ENCODE peak calls at places on chromosome 2, in five cellular contexts. One of them, this sample, is unnamed. For H3K4me1 and H3K27me3, the result is how much of the 10 kb centered on the place peaks cover.

GRCh38 chr2:189369566-189369965 is 71.7 kb upstream of the WDR75 start:
- DNase-seq in gastrocnemius medialis: no peak
- DNase-seq in fibroblast of lung: peak
- DNase-seq in heart right ventricle: no peak
- DNase-seq in upper lobe of right lung: no peak
- DNase-seq in this sample: no peak

GRCh38 chr2:216066255-216066654 is 15.4 kb downstream of the PECR start:
- DNase-seq in upper lobe of right lung: no peak
- DNase-seq in gastrocnemius medialis: no peak
- DNase-seq in heart right ventricle: no peak
- DNase-seq in fibroblast of lung: peak
- DNase-seq in this sample: no peak

GRCh38 chr2:45329045-45329677 is 281.9 kb downstream of the SRBD1 start:
- DNase-seq in heart right ventricle: no peak
- DNase-seq in fibroblast of lung: peak
- DNase-seq in gastrocnemius medialis: no peak
- DNase-seq in upper lobe of right lung: no peak
- DNase-seq in this sample: no peak

GRCh38 chr2:25078171-25079049 is 36.5 kb downstream of the EFR3B start:
- DNase-seq in upper lobe of right lung: no peak
- DNase-seq in fibroblast of lung: peak
- DNase-seq in heart right ventricle: no peak
- DNase-seq in gastrocnemius medialis: no peak
- DNase-seq in this sample: no peak

GRCh38 chr2:148259674-148260073 is 238.8 kb downstream of the MBD5 start:
- DNase-seq in gastrocnemius medialis: no peak
- DNase-seq in heart right ventricle: no peak
- DNase-seq in upper lobe of right lung: no peak
- DNase-seq in fibroblast of lung: peak
- DNase-seq in this sample: no peak

GRCh38 chr2:219722276-219722883 is 95.0 kb downstream of the SLC4A3 start:
- DNase-seq in gastrocnemius medialis: no peak
- DNase-seq in heart right ventricle: no peak
- DNase-seq in fibroblast of lung: peak
- DNase-seq in upper lobe of right lung: no peak
- DNase-seq in this sample: no peak

GRCh38 chr2:75087726-75088125 is 111.6 kb downstream of the TACR1 start:
- DNase-seq in fibroblast of lung: peak
- DNase-seq in heart right ventricle: no peak
- DNase-seq in gastrocnemius medialis: no peak
- DNase-seq in upper lobe of right lung: no peak
- DNase-seq in this sample: no peak

GRCh38 chr2:42457011-42457410 is 36.8 kb downstream of the KCNG3 start:
- DNase-seq in fibroblast of lung: no peak
- DNase-seq in upper lobe of right lung: no peak
- DNase-seq in heart right ventricle: no peak
- DNase-seq in gastrocnemius medialis: no peak
- DNase-seq in this sample: no peak

GRCh38 chr2:192885569-192886160 is 690.9 kb upstream of the TMEFF2 start:
- DNase-seq in fibroblast of lung: no peak
- DNase-seq in gastrocnemius medialis: no peak
- DNase-seq in heart right ventricle: no peak
- DNase-seq in upper lobe of right lung: no peak
- DNase-seq in this sample: no peak

GRCh38 chr2:233815861-233816260 is 37.7 kb downstream of the MROH2A start:
- DNase-seq in upper lobe of right lung: no peak
- DNase-seq in heart right ventricle: no peak
- DNase-seq in gastrocnemius medialis: no peak
- DNase-seq in fibroblast of lung: peak
- DNase-seq in this sample: no peak

GRCh38 chr2:153133716-153134115 is 344.8 kb downstream of the RPRM start:
- DNase-seq in gastrocnemius medialis: no peak
- DNase-seq in fibroblast of lung: no peak
- DNase-seq in heart right ventricle: no peak
- DNase-seq in upper lobe of right lung: no peak
- DNase-seq in this sample: no peak

GRCh38 chr2:166764216-166764615 is 124.1 kb upstream of the XIRP2 start:
- DNase-seq in upper lobe of right lung: no peak
- DNase-seq in fibroblast of lung: no peak
- DNase-seq in gastrocnemius medialis: no peak
- DNase-seq in heart right ventricle: no peak
- DNase-seq in this sample: no peak

GRCh38 chr2:133264951-133265949 is 303.0 kb downstream of the NCKAP5 start:
- DNase-seq in gastrocnemius medialis: no peak
- DNase-seq in heart right ventricle: peak
- DNase-seq in upper lobe of right lung: peak
- DNase-seq in fibroblast of lung: peak
- DNase-seq in this sample: peak

GRCh38 chr2:144524190-144524957 is 4.5 kb upstream of the ZEB2 start:
- DNase-seq in fibroblast of lung: peak
- DNase-seq in gastrocnemius medialis: peak
- DNase-seq in upper lobe of right lung: peak
- DNase-seq in heart right ventricle: peak
- DNase-seq in this sample: peak

GRCh38 chr2:119694994-119695521 is 16.1 kb downstream of the TMEM177 start:
- DNase-seq in fibroblast of lung: peak
- DNase-seq in upper lobe of right lung: no peak
- DNase-seq in gastrocnemius medialis: no peak
- DNase-seq in heart right ventricle: no peak
- DNase-seq in this sample: no peak

GRCh38 chr2:127681288-127681771 is 6.0 kb upstream of the LIMS2 start:
- DNase-seq in fibroblast of lung: no peak
- DNase-seq in gastrocnemius medialis: peak
- DNase-seq in upper lobe of right lung: no peak
- DNase-seq in heart right ventricle: peak
- DNase-seq in this sample: peak

GRCh38 chr2:85790032-85790431 is 36.2 kb downstream of the ATOH8 start:
- DNase-seq in gastrocnemius medialis: no peak
- DNase-seq in fibroblast of lung: no peak
- DNase-seq in heart right ventricle: no peak
- DNase-seq in upper lobe of right lung: peak
- DNase-seq in this sample: no peak

GRCh38 chr2:85791704-85792565 is 38.1 kb downstream of the ATOH8 start:
- DNase-seq in gastrocnemius medialis: no peak
- DNase-seq in upper lobe of right lung: peak
- DNase-seq in fibroblast of lung: no peak
- DNase-seq in heart right ventricle: no peak
- DNase-seq in this sample: no peak

GRCh38 chr2:85788603-85789002 is 34.8 kb downstream of the ATOH8 start:
- DNase-seq in gastrocnemius medialis: no peak
- DNase-seq in fibroblast of lung: no peak
- DNase-seq in heart right ventricle: no peak
- DNase-seq in upper lobe of right lung: peak
- DNase-seq in this sample: no peak

GRCh38 chr2:85789271-85789670 is 35.5 kb downstream of the ATOH8 start:
- DNase-seq in gastrocnemius medialis: no peak
- DNase-seq in heart right ventricle: no peak
- DNase-seq in fibroblast of lung: no peak
- DNase-seq in upper lobe of right lung: no peak
- DNase-seq in this sample: peak

GRCh38 chr2:85790499-85790898 is 36.7 kb downstream of the ATOH8 start:
- DNase-seq in heart right ventricle: no peak
- DNase-seq in fibroblast of lung: no peak
- DNase-seq in gastrocnemius medialis: no peak
- DNase-seq in upper lobe of right lung: peak
- DNase-seq in this sample: no peak
- H3K4me1 ChIP-seq in heart right ventricle: half or more
- H3K4me1 ChIP-seq in fibroblast of lung: under half
- H3K4me1 ChIP-seq in gastrocnemius medialis: under half
- H3K4me1 ChIP-seq in upper lobe of right lung: half or more
- H3K4me1 ChIP-seq in this sample: under half

DNA sequence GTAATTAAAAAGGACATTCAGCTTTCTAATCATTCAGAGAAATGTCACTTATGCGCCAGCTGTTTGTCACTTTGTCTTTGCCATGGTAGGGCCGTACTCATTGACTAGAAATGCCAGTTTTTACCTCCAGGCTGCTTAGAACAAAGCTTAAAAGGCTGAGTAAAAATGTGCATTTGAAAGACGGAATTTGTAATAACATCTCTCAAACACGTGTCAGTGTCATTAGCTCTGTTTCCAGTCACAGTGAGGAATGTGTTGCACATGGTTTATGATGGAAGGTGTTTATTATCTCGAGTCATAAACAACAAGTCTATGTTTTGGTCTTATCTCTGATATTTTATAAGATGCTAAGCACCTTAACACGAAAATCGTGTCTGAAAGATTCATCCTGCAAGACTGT is 118.2 kb downstream of the SNTG2 start:
- DNase-seq in heart right ventricle: no peak
- DNase-seq in gastrocnemius medialis: no peak
- DNase-seq in fibroblast of lung: no peak
- DNase-seq in upper lobe of right lung: no peak
- DNase-seq in this sample: no peak
- H3K27me3 ChIP-seq in heart right ventricle: under half
- H3K27me3 ChIP-seq in gastrocnemius medialis: under half
- H3K27me3 ChIP-seq in fibroblast of lung: under half
- H3K27me3 ChIP-seq in upper lobe of right lung: under half
- H3K27me3 ChIP-seq in this sample: under half

GRCh38 chr2:240566203-240567136 is 1.8 kb upstream of the RNPEPL1 start:
- DNase-seq in heart right ventricle: peak
- DNase-seq in fibroblast of lung: peak
- DNase-seq in gastrocnemius medialis: peak
- DNase-seq in upper lobe of right lung: peak
- DNase-seq in this sample: peak
- TF ChIP-seq CTCF in heart right ventricle: peak
- TF ChIP-seq CTCF in fibroblast of lung: peak
- TF ChIP-seq CTCF in gastrocnemius medialis: peak
- TF ChIP-seq CTCF in upper lobe of right lung: peak
- TF ChIP-seq CTCF in this sample: peak

GRCh38 chr2:197234792-197235191 is 75.8 kb downstream of the ANKRD44 start:
- DNase-seq in upper lobe of right lung: no peak
- DNase-seq in gastrocnemius medialis: no peak
- DNase-seq in fibroblast of lung: no peak
- DNase-seq in heart right ventricle: no peak
- DNase-seq in this sample: no peak
- H3K4me1 ChIP-seq in upper lobe of right lung: under half
- H3K4me1 ChIP-seq in gastrocnemius medialis: under half
- H3K4me1 ChIP-seq in fibroblast of lung: under half
- H3K4me1 ChIP-seq in heart right ventricle: under half
- H3K4me1 ChIP-seq in this sample: under half

This sample was measured in psoas muscle.